ENCODE peak calls at places on chromosomes 11 and 22, in five cellular contexts. E is K562, M is SK-N-SH, I is HepG2, S is GM12878. J is an unnamed sample.

GRCh38 chr11:36162282-36162825 is 126.9 kb downstream of the COMMD9 start:
- DNase-seq in E (no peak), M (no peak), I (no peak), S (no peak), J (no peak)

GRCh38 chr22:21790359-21790758 is 54.8 kb upstream of the YPEL1 start:
- DNase-seq in E (no peak), M (no peak), I (no peak), S (no peak), J (no peak)

GRCh38 chr11:104120493-104121200 is 43.3 kb downstream of the PDGFD start:
- DNase-seq in E (no peak), M (no peak), I (no peak), S (no peak), J (no peak)

GRCh38 chr11:104792861-104793260 is 105.4 kb downstream of the CASP12 start:
- DNase-seq in E (no peak), M (no peak), I (no peak), S (no peak), J (no peak)

GRCh38 chr11:69567951-69568808 is 72.8 kb upstream of the CCND1 start:
- DNase-seq in E (no peak), M (no peak), I (peak; percentile 98), S (no peak), J (no peak)

GRCh38 chr11:121722431-121723256 is 269.9 kb upstream of the SORL1-AS1 start:
- DNase-seq in E (no peak), M (peak; percentile 82), I (peak; percentile 87), S (no peak), J (no peak)

GRCh38 chr11:33778682-33779081 is 4.4 kb upstream of the FBXO3 start:
- DNase-seq in E (no peak), M (peak; percentile 67), I (no peak), S (no peak), J (no peak)

GRCh38 chr11:3747704-3748103 is 49.6 kb downstream of the NUP98 start:
- DNase-seq in E (no peak), M (no peak), I (no peak), S (no peak), J (peak; percentile 17)

GRCh38 chr11:104872393-104872792 is 25.9 kb downstream of the CASP12 start:
- DNase-seq in E (no peak), M (no peak), I (no peak), S (no peak), J (no peak)

GRCh38 chr11:34830648-34831047 is 85.5 kb downstream of the APIP start:
- DNase-seq in E (no peak), M (peak; percentile 30), I (no peak), S (no peak), J (no peak)

GRCh38 chr11:118436639-118437045 is 350 bp downstream of the KMT2A start:
- DNase-seq in E (no peak), M (no peak), I (no peak), S (no peak), J (no peak)

GRCh38 chr22:41242396-41243117 is 1.8 kb upstream of the CHADL start:
- DNase-seq in E (no peak), M (no peak), I (no peak), S (no peak), J (no peak)

GRCh38 chr11:78313181-78313788 is 104.3 kb downstream of the GAB2 start:
- DNase-seq in E (no peak), M (no peak), I (peak; percentile 36), S (no peak), J (no peak)

DNA sequence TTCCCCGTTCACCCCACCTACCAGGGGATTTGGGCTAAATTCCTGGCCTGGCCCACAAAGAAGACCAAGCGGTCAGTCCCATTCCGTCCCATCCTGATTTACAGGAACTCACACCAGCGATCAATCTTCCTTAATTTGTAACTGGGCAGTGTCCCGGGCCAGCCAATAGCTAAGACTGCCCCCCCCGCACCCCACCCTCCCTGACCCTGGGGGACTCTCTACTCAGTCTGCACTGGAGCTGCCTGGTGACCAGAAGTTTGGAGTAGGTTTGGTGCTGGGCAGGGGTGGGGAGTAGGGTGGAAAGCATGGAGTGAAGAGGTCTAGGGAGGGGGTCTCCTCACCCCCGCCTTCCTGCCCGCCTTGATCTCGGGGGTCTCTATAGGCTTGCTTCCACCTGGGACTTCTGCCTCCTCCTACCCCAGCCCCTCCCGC is at the start of gene SERPING1:
- DNase-seq in E (no peak), M (no peak), I (no peak), S (no peak), J (no peak)
- TF ChIP-seq GABPA in E (no peak), M (no peak), I (no peak), S (no peak), J (no peak)

GRCh38 chr11:114610984-114611944 is 15.7 kb upstream of the NXPE4 start:
- DNase-seq in E (no peak), M (no peak), I (no peak), S (no peak), J (no peak)
- TF ChIP-seq REST in E (no peak), M (no peak), I (no peak), S (no peak), J (no peak)

DNA sequence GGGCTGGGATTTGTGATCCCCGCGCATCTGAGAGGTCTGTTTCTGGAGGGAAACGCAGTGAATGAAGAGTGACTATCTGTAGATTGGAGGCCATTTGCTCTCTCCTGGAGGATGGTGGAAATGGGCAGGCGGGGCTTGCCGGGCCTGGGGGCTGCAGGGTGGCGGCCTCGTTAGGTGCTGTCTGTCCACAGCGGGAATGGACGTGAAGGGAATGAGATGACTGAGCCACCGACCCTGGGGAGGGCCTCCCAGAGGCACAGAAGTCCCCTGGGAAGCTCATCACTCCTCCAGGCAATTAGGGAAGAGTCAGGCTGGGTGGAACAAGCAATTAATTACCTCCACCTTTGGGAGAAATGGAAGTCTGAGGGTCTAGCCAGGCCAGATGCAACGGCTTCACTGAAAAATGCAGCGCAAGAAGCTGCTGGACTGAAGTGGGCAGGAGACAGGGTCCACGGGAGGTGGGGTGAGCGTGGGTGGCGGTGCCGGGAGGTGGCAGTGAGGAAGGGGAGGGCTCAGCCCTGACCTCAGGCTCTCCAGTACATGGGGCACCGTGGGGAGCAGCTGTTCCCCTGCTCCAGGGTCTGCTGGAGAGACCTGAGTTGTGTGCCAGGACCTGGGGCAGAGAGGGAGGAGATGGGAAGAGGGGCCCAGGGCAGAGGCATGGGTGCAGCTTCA is 524.5 kb downstream of the BRD1 start:
- DNase-seq in E (no peak), M (no peak), I (no peak), S (no peak), J (no peak)
- TF ChIP-seq GABPA in E (no peak), M (no peak), I (no peak), S (no peak), J (no peak)

DNA sequence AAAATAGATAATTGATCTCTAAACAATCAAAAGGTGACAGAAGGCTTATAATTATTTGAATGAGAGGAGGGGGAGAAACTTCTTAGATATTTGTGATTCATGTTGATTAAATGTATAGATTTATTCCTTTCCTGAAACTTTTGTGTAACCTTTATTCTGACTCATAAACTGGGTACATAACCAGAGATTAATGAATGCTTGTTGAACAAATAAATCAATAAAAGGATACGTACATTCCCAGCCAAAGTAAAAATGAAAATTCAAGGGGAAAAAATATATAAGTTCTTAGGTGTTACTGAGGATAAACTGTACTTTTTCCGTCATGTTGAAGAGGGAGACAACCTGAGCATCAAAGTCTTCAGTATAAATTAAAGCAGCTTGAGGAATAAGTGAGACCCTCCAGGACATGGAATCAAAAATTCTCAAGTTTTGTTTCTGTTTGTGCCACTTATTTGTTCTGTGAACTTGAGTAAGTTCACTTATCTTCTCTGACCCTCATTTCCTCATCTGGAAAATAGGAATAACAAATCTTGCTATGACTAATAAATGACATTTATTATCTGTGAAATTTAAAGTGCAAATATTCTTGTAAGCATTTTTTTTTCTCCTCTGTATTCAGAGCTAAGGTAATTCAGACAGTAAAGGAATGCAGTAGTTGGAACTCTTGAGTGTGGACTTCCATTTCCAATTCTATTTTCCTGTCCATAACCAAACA is 195.4 kb downstream of the METTL15 start:
- DNase-seq in E (no peak), M (no peak), I (no peak), S (no peak), J (no peak)
- TF ChIP-seq REST in E (no peak), M (no peak), I (no peak), S (no peak), J (no peak)